ENCODE peak calls at places on chromosome 3, in five cellular contexts. Y is epithelial cell of prostate, B is pulmonary artery endothelial cell, C is substantia nigra, A is 8988T. E is an unnamed sample.

GRCh38 chr3:46083956-46084355 is 56.7 kb upstream of the XCR1 start:
- DNase-seq in Y (no peak), B (no peak), C (no peak), A (no peak), E (no peak)

GRCh38 chr3:52216585-52217408 is 8.6 kb downstream of the TLR9 start:
- DNase-seq in Y (peak; percentile 89), B (peak; percentile 91), C (no peak), A (peak; percentile 97), E (peak; percentile 84)

GRCh38 chr3:61821823-61822251 is 260.5 kb downstream of the PTPRG start:
- DNase-seq in Y (peak; percentile 8), B (no peak), C (no peak), A (no peak), E (peak; percentile 30)

GRCh38 chr3:171328419-171329082 is 131.7 kb downstream of the TNIK start:
- DNase-seq in Y (no peak), B (no peak), C (no peak), A (no peak), E (no peak)

GRCh38 chr3:13459605-13460340 is 20.3 kb upstream of the HDAC11 start:
- DNase-seq in Y (no peak), B (no peak), C (no peak), A (no peak), E (no peak)

GRCh38 chr3:135650309-135650708 is 315.2 kb upstream of the PPP2R3A start:
- DNase-seq in Y (no peak), B (no peak), C (no peak), A (no peak), E (no peak)

GRCh38 chr3:141255864-141256263 is 24.2 kb downstream of the PXYLP1 start:
- DNase-seq in Y (no peak), B (no peak), C (no peak), A (peak; percentile 38), E (no peak)

GRCh38 chr3:43345877-43346276 is 59.5 kb downstream of the SNRK start:
- DNase-seq in Y (no peak), B (no peak), C (no peak), A (no peak), E (no peak)

GRCh38 chr3:145557405-145557804 is 603.6 kb downstream of the PLOD2 start:
- DNase-seq in Y (no peak), B (no peak), C (no peak), A (no peak), E (no peak)

E was measured in uterus.